ENCODE peak calls at places on chromosomes 7 and 10, in four cellular contexts. Z is fibroblast of lung, T is endothelial cell of umbilical vein, O is left ventricle myocardium inferior. F is an unnamed sample.
A peak's percentile ranks its signal among the peaks of the same experiment; 100 is the strongest.

GRCh38 chr7:1727812-1728570 is 57.9 kb downstream of the ELFN1 start:
- DNase-seq in Z (no peak), T (no peak), O (no peak), F (no peak)

GRCh38 chr10:728603-729002 is 39.1 kb upstream of the DIP2C start:
- DNase-seq in Z (no peak), T (no peak), O (no peak), F (no peak)

GRCh38 chr10:63217120-63217605 is 84.0 kb downstream of the NRBF2 start:
- DNase-seq in Z (peak; percentile 80), T (peak; percentile 74), O (no peak), F (peak; percentile 71)

GRCh38 chr10:103493362-103493871 is at the start of gene NEURL1:
- DNase-seq in Z (no peak), T (no peak), O (no peak), F (peak; percentile 55)

GRCh38 chr7:34389332-34390078 is 268.5 kb upstream of the NPSR1 start:
- DNase-seq in Z (no peak), T (no peak), O (no peak), F (no peak)

GRCh38 chr10:44424298-44424697 is 39.4 kb upstream of the CXCL12 start:
- DNase-seq in Z (no peak), T (no peak), O (no peak), F (no peak)

GRCh38 chr10:48287417-48288391 is 13.2 kb upstream of the FRMPD2 start:
- DNase-seq in Z (no peak), T (no peak), O (peak; percentile 33), F (no peak)

GRCh38 chr7:95169678-95170077 is 154.7 kb downstream of the PON1 start:
- DNase-seq in Z (no peak), T (peak; percentile 24), O (no peak), F (no peak)

GRCh38 chr7:46281071-46281470 is 360.0 kb upstream of the IGFBP3 start:
- DNase-seq in Z (no peak), T (no peak), O (no peak), F (no peak)

GRCh38 chr7:114086906-114087651 is 168.3 kb upstream of the PPP1R3A start:
- DNase-seq in Z (peak; percentile 57), T (peak; percentile 27), O (no peak), F (peak; percentile 4)

GRCh38 chr7:25965405-25966123 is 186.4 kb upstream of the NFE2L3 start:
- DNase-seq in Z (peak; percentile 14), T (no peak), O (no peak), F (no peak)

DNA sequence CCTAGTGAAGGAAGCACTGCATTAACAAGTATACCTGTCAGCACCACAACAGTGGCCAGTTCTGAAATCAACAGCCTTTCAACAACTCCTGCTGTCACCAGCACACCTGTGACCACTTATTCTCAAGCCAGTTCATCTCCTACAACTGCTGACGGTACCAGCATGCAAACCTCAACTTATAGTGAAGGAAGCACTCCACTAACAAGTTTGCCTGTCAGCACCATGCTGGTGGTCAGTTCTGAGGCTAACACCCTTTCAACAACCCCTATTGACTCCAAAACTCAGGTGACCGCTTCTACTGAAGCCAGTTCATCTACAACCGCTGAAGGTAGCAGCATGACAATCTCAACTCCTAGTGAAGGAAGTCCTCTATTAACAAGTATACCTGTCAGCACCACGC is 16.1 kb downstream of the MUC17 start:
- DNase-seq in Z (no peak), T (no peak), O (no peak), F (no peak)
- H3K27ac ChIP-seq in Z (no peak overlapping the region), T (no peak overlapping the region), O (no peak overlapping the region), F (no peak overlapping the region)

GRCh38 chr10:114822771-114823463 is 1.3 kb downstream of the FHIP2A start:
- DNase-seq in Z (peak; percentile 87), T (peak; percentile 89), O (no peak), F (peak; percentile 6)

GRCh38 chr10:114829160-114829909 is 7.8 kb downstream of the FHIP2A start:
- DNase-seq in Z (no peak), T (no peak), O (no peak), F (no peak)

GRCh38 chr10:114824396-114824795 is 2.8 kb downstream of the FHIP2A start:
- DNase-seq in Z (no peak), T (peak; percentile 29), O (no peak), F (no peak)

GRCh38 chr10:114821915-114822770 is 563 bp downstream of the FHIP2A start:
- DNase-seq in Z (peak; percentile 37), T (peak; percentile 63), O (peak; percentile 18), F (peak; percentile 64)

GRCh38 chr10:114825513-114826253 is 4.1 kb downstream of the FHIP2A start:
- DNase-seq in Z (peak; percentile 65), T (peak; percentile 64), O (no peak), F (no peak)
- H3K4me1 ChIP-seq in Z (peaks cover 12% of the 10 kb centered on the region), T (peaks cover 36% of the 10 kb centered on the region), O (peaks cover 66% of the 10 kb centered on the region), F (peaks cover 4% of the 10 kb centered on the region)

DNA sequence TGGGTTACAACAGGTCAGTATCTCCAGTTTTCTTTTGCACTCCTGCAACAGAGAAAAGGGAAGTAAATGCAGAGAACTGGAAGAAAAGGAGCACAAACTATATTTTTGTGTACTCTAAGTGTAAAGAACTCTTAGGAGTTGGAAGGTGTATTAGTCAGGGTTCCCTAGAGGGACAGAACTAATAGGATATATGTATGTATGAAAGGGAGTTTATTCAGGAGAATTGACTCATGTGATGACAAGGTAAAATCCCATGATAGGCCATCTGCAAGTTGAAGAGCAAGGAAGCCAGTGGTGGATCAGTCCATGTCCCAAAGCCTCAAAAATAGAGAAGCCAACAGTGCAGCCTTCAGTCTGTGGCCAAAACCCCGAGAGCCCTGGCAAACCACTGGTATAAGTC is 22.6 kb upstream of the RAB18 start:
- DNase-seq in Z (no peak), T (no peak), O (no peak), F (no peak)
- H3K27ac ChIP-seq in Z (no peak overlapping the region), T (no peak overlapping the region), O (no peak overlapping the region), F (no peak overlapping the region)

DNA sequence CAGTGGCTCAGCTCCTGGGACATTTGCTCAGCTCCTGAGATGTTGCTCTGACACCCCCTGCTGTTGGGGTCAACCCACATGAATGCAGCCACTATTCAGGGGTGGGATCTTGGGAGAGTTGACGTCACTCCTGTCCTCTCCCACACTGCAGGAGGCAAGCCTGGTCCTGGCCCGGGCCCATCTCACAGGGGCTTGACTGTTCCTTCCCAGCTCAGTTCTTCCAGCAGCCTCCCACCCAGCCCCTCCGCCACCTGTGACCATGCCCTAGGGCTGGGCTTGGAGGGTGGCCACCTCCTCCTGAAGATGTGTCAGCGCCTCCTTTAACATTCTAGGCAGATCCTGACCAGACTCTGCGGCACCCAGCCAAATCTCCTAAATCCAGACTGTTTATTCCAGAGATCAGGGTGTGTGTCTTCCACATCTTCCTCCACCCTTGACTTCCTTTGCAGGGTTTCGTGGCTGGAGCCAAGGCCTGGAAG is 19.1 kb upstream of the OPALIN start:
- DNase-seq in Z (no peak), T (no peak), O (peak; percentile 69), F (no peak)
- H3K4me1 ChIP-seq in Z (no peaks in the 10 kb centered on the region), T (no peaks in the 10 kb centered on the region), O (peaks cover 40% of the 10 kb centered on the region), F (no peaks in the 10 kb centered on the region)

GRCh38 chr7:23210502-23210901 is 28.7 kb downstream of the NUP42 start:
- DNase-seq in Z (no peak), T (no peak), O (no peak), F (no peak)
- H3K27ac ChIP-seq in Z (no peak overlapping the region), T (no peak overlapping the region), O (no peak overlapping the region), F (no peak overlapping the region)

DNA sequence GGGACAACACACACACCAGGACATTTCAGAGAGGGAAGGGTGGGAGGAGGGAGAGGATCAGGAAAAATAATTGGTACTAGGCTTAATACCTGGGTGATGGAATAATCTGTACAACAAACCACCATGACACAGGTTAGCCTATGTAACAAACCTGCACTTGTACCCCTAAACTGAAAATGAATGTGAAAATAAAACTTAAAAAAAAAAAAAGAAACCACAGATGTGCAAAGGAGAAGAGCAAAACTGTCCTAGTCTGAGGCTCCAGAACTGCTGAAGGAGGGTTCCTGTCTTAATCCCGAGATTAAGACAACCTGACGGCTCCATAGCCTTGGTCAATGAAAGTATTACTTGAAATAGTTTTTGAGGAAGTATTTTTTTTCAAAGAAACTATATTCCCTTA is 423.0 kb downstream of the NEBL start:
- DNase-seq in Z (no peak), T (no peak), O (no peak), F (no peak)
- H3K4me1 ChIP-seq in Z (no peaks in the 10 kb centered on the region), T (no peaks in the 10 kb centered on the region), O (no peaks in the 10 kb centered on the region), F (no peaks in the 10 kb centered on the region)

DNA sequence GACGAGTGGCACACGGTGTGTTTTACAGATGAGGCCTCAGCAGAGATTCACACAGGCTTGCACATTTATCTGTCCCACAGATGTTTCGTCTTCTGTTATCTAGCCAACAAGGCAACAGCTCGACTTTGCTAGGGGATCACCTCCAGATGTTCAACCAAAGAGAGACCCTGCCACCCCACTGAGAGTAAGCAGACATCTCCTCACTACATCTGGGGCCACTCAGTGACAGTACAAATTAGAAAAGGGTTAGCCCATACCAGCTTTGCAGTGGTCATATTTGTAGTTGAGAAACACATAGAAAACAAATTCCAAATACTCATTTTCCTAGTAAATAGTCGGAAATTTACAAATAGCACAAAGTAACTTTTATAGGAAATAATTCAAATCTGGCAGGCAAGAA is 164.2 kb downstream of the HDAC9 start:
- DNase-seq in Z (no peak), T (no peak), O (no peak), F (no peak)
- H3K27ac ChIP-seq in Z (no peak overlapping the region), T (no peak overlapping the region), O (no peak overlapping the region), F (no peak overlapping the region)

DNA sequence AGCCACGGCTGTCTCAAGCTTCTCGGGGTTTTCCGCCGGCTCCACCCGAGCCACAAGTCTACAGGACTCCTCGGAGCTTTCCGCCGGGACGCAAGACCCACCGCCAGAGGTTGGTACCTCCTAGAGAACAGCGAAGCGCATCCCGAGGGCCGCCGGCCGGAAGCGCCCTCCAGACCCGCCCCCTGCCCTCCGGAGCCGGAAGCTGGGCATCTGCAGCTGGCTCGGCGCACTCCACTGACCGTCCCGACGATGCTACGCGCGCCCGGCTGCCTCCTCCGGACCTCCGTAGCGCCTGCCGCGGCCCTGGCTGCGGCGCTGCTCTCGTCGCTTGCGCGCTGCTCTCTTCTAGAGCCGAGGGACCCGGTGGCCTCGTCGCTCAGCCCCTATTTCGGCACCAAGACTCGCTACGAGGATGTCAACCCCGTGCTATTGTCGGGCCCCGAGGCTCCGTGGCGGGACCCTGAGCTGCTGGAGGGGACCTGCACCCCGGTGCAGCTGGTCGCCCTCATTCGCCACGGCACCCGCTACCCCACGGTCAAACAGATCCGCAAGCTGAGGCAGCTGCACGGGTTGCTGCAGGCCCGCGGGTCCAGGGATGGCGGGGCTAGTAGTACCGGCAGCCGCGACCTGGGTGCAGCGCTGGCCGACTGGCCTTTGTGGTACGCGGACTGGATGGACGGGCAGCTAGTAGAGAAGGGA is at the start of gene MINPP1:
- DNase-seq in Z (peak; percentile 78), T (peak; percentile 69), O (peak; percentile 85), F (peak; percentile 79)
- H3K4me1 ChIP-seq in Z (no peaks in the 10 kb centered on the region), T (peaks cover 17% of the 10 kb centered on the region), O (peaks cover 44% of the 10 kb centered on the region), F (peaks cover 6% of the 10 kb centered on the region)

GRCh38 chr7:93973134-93973533 is 31.0 kb downstream of the BET1 start:
- DNase-seq in Z (no peak), T (no peak), O (no peak), F (no peak)
- H3K27ac ChIP-seq in Z (peak overlapping the region; percentile 29), T (no peak overlapping the region), O (peak overlapping the region; percentile 3), F (no peak overlapping the region)